ENCODE peak calls at places on chromosomes 13 and 19, in seven cellular contexts. T, C, F, B, M, O and I are unnamed samples.

GRCh38 chr19:1411255-1412191 is 4.1 kb downstream of the DAZAP1 start:
- DNase-seq in C (no peak), F (no peak), B (no peak), O (no peak), M (no peak), T (no peak), I (peak; percentile 82)

GRCh38 chr13:73310366-73310765 is 251.6 kb downstream of the KLF5 start:
- DNase-seq in O (no peak), M (no peak), C (no peak), T (no peak), B (no peak), F (no peak), I (no peak)

GRCh38 chr13:54742984-54743383 is 1714.4 kb downstream of the OLFM4 start:
- DNase-seq in O (no peak), F (no peak), C (no peak), M (no peak), T (no peak), B (no peak), I (no peak)

GRCh38 chr13:39612023-39612637 is 9.1 kb upstream of the LHFPL6 start:
- DNase-seq in M (peak; percentile 71), T (peak; percentile 48), F (peak; percentile 83), C (peak; percentile 57), O (no peak), B (peak; percentile 81), I (peak; percentile 66)

GRCh38 chr19:875265-875879 is 15.9 kb downstream of the CFD start:
- DNase-seq in M (no peak), C (no peak), O (no peak), B (no peak), F (no peak), T (no peak), I (no peak)

GRCh38 chr19:10271543-10272086 is 695 bp downstream of the ICAM1 start:
- DNase-seq in B (peak; percentile 71), F (peak; percentile 90), T (no peak), C (no peak), M (no peak), O (no peak), I (no peak)

GRCh38 chr13:75454497-75454896 is 27.5 kb downstream of the TBC1D4 start:
- DNase-seq in F (no peak), T (no peak), O (no peak), B (no peak), C (no peak), M (no peak), I (no peak)

GRCh38 chr19:44757735-44758505 is 9.4 kb downstream of the BCL3 start:
- DNase-seq in B (no peak), T (no peak), M (peak; percentile 64), C (no peak), F (no peak), O (no peak), I (peak; percentile 49)

GRCh38 chr13:28753208-28753892 is 34.6 kb upstream of the SLC46A3 start:
- DNase-seq in M (no peak), O (peak; percentile 80), F (no peak), T (no peak), B (no peak), C (no peak), I (no peak)

GRCh38 chr13:30895773-30896172 is 10.3 kb upstream of the MEDAG start:
- DNase-seq in B (no peak), F (no peak), M (no peak), O (peak; percentile 41), C (no peak), T (no peak), I (no peak)

GRCh38 chr13:105389373-105389772 is 1146.1 kb downstream of the EFNB2 start:
- DNase-seq in C (no peak), F (no peak), O (no peak), B (no peak), T (no peak), M (peak; percentile 7), I (no peak)

GRCh38 chr13:109130093-109130835 is 500.9 kb downstream of the MYO16 start:
- DNase-seq in M (no peak), C (no peak), B (no peak), O (no peak), T (no peak), F (no peak), I (no peak)